ENCODE peak calls at places on chromosomes 4 and X, in six cellular contexts. One of them, this sample, is unnamed.

GRCh38 chrX:130120321-130120731 is 10.0 kb upstream of the ELF4 start:
- DNase-seq in heart left ventricle: peak
- DNase-seq in GM20000: peak
- DNase-seq in psoas muscle: no peak
- DNase-seq in heart right ventricle: peak
- DNase-seq in omental fat pad: no peak
- DNase-seq in this sample: peak

GRCh38 chr4:26140150-26140898 is 180.5 kb upstream of the RBPJ start:
- DNase-seq in psoas muscle: no peak
- DNase-seq in heart left ventricle: no peak
- DNase-seq in GM20000: no peak
- DNase-seq in omental fat pad: no peak
- DNase-seq in heart right ventricle: no peak
- DNase-seq in this sample: no peak

GRCh38 chr4:1406416-1406945 is at the start of gene NKX1-1:
- DNase-seq in omental fat pad: no peak
- DNase-seq in heart right ventricle: no peak
- DNase-seq in heart left ventricle: peak
- DNase-seq in GM20000: peak
- DNase-seq in psoas muscle: no peak
- DNase-seq in this sample: no peak

GRCh38 chr4:95549246-95550138 is 719 bp upstream of the UNC5C start:
- DNase-seq in heart right ventricle: peak
- DNase-seq in psoas muscle: peak
- DNase-seq in GM20000: peak
- DNase-seq in omental fat pad: no peak
- DNase-seq in heart left ventricle: peak
- DNase-seq in this sample: peak

GRCh38 chrX:7139202-7140081 is 8.1 kb upstream of the STS start:
- DNase-seq in GM20000: no peak
- DNase-seq in heart left ventricle: no peak
- DNase-seq in heart right ventricle: no peak
- DNase-seq in psoas muscle: no peak
- DNase-seq in omental fat pad: no peak
- DNase-seq in this sample: no peak

GRCh38 chrX:45749375-45749774 is 548.7 kb upstream of the DIPK2B start:
- DNase-seq in GM20000: no peak
- DNase-seq in psoas muscle: no peak
- DNase-seq in heart right ventricle: no peak
- DNase-seq in omental fat pad: no peak
- DNase-seq in heart left ventricle: no peak
- DNase-seq in this sample: no peak

GRCh38 chr4:128858875-128859696 is 49.6 kb downstream of the JADE1 start:
- DNase-seq in heart left ventricle: peak
- DNase-seq in psoas muscle: no peak
- DNase-seq in GM20000: no peak
- DNase-seq in heart right ventricle: peak
- DNase-seq in omental fat pad: no peak
- DNase-seq in this sample: no peak

GRCh38 chr4:2927016-2927695 is 36.0 kb downstream of the NOP14 start:
- DNase-seq in GM20000: no peak
- DNase-seq in psoas muscle: peak
- DNase-seq in omental fat pad: no peak
- DNase-seq in heart left ventricle: no peak
- DNase-seq in heart right ventricle: no peak
- DNase-seq in this sample: no peak

GRCh38 chr4:81802308-81802846 is 330.7 kb upstream of the RASGEF1B start:
- DNase-seq in GM20000: no peak
- DNase-seq in heart left ventricle: no peak
- DNase-seq in omental fat pad: no peak
- DNase-seq in heart right ventricle: no peak
- DNase-seq in psoas muscle: no peak
- DNase-seq in this sample: no peak

GRCh38 chr4:185945238-185945637 is 123.7 kb upstream of the TLR3 start:
- DNase-seq in GM20000: no peak
- DNase-seq in heart left ventricle: no peak
- DNase-seq in omental fat pad: no peak
- DNase-seq in heart right ventricle: no peak
- DNase-seq in psoas muscle: no peak
- DNase-seq in this sample: no peak

GRCh38 chrX:149510386-149510785 is 5.3 kb upstream of the IDS start:
- DNase-seq in GM20000: no peak
- DNase-seq in heart right ventricle: no peak
- DNase-seq in omental fat pad: no peak
- DNase-seq in heart left ventricle: no peak
- DNase-seq in psoas muscle: no peak
- DNase-seq in this sample: no peak
- TF ChIP-seq CTCF in GM20000: no peak
- TF ChIP-seq CTCF in heart right ventricle: no peak
- TF ChIP-seq CTCF in omental fat pad: no peak
- TF ChIP-seq CTCF in heart left ventricle: no peak
- TF ChIP-seq CTCF in psoas muscle: no peak
- TF ChIP-seq CTCF in this sample: no peak

DNA sequence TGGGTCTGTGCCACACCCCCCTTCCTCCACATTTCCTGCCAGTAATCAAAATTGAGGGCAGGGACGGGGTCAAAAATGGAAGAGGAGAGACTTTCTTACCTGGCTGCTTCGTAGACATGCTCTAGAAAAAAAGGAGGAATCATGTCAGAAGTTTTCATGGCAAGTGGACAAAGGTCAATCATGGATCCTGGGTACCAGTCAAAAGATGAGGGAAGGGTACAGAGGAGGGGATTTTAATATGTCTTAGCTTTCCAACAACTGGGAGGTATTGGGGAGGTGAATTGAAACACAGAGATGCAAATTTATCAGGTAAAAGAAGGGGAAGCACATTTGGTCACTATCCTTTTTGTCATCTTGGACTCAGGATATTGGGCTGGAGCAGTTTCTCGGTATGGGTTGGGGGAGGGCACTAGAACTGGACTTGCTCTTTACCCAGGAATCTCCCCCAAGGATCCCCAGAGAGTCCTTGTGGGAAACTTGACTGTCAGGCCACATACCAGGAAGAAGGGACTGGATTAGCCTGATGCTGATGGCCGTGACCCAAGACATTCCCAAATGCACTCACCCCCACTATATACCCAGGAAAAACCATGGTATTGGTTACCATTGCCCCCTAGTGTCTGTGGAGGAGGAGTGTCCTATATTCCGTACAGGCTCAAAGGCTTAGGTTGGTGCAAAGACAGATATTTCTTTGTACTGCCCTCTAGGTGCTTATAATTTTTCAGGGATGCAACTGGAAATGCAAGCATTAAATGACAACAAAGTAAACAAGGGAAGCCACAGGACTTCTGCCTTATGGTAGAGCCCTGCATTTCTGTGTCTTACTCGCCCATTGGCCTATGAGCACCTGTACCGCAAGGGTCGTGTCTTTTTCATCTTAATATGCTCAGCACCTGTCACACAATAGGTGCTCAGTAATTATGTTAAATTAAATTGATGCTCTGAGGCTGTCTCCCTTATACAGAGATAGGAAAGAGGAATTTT is 16.8 kb downstream of the VSIG4 start:
- DNase-seq in omental fat pad: no peak
- DNase-seq in GM20000: no peak
- DNase-seq in psoas muscle: no peak
- DNase-seq in heart right ventricle: no peak
- DNase-seq in heart left ventricle: no peak
- DNase-seq in this sample: no peak
- TF ChIP-seq CTCF in omental fat pad: no peak
- TF ChIP-seq CTCF in GM20000: peak
- TF ChIP-seq CTCF in psoas muscle: no peak
- TF ChIP-seq CTCF in heart right ventricle: no peak
- TF ChIP-seq CTCF in heart left ventricle: no peak
- TF ChIP-seq CTCF in this sample: no peak

DNA sequence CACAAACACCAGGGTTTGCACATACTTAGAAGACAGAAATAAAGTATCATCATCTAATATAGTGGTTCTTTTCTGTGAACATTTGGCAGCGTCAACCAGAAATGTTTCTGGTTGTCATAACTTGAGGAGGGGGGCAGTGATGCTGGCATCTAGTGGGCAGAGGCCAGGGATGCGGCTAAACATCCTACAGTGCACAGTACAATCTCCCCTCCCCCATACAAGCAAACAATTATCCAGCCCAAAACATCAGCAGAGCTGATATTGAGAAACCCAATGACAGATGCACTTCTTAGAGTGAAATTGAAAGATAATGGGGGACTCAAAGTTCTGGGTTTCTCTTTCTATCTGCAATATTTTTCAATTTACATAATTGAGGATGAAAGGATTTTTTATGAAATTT is 1.9 kb upstream of the EIF1AX start:
- DNase-seq in omental fat pad: no peak
- DNase-seq in psoas muscle: no peak
- DNase-seq in heart right ventricle: no peak
- DNase-seq in GM20000: no peak
- DNase-seq in heart left ventricle: no peak
- DNase-seq in this sample: no peak
- TF ChIP-seq CTCF in omental fat pad: no peak
- TF ChIP-seq CTCF in psoas muscle: no peak
- TF ChIP-seq CTCF in heart right ventricle: no peak
- TF ChIP-seq CTCF in GM20000: no peak
- TF ChIP-seq CTCF in heart left ventricle: no peak
- TF ChIP-seq CTCF in this sample: no peak

GRCh38 chr4:77990904-77991358 is 66.2 kb upstream of the FRAS1 start:
- DNase-seq in heart left ventricle: no peak
- DNase-seq in omental fat pad: no peak
- DNase-seq in heart right ventricle: no peak
- DNase-seq in psoas muscle: no peak
- DNase-seq in GM20000: no peak
- DNase-seq in this sample: no peak

GRCh38 chr4:77990456-77990855 is 66.7 kb upstream of the FRAS1 start:
- DNase-seq in heart right ventricle: no peak
- DNase-seq in psoas muscle: no peak
- DNase-seq in GM20000: no peak
- DNase-seq in heart left ventricle: no peak
- DNase-seq in omental fat pad: no peak
- DNase-seq in this sample: no peak

GRCh38 chr4:77989986-77990385 is 67.1 kb upstream of the FRAS1 start:
- DNase-seq in heart left ventricle: no peak
- DNase-seq in heart right ventricle: no peak
- DNase-seq in omental fat pad: no peak
- DNase-seq in psoas muscle: no peak
- DNase-seq in GM20000: no peak
- DNase-seq in this sample: no peak

GRCh38 chr4:77996076-77996475 is 61.0 kb upstream of the FRAS1 start:
- DNase-seq in heart left ventricle: no peak
- DNase-seq in heart right ventricle: no peak
- DNase-seq in GM20000: no peak
- DNase-seq in omental fat pad: no peak
- DNase-seq in psoas muscle: no peak
- DNase-seq in this sample: no peak

DNA sequence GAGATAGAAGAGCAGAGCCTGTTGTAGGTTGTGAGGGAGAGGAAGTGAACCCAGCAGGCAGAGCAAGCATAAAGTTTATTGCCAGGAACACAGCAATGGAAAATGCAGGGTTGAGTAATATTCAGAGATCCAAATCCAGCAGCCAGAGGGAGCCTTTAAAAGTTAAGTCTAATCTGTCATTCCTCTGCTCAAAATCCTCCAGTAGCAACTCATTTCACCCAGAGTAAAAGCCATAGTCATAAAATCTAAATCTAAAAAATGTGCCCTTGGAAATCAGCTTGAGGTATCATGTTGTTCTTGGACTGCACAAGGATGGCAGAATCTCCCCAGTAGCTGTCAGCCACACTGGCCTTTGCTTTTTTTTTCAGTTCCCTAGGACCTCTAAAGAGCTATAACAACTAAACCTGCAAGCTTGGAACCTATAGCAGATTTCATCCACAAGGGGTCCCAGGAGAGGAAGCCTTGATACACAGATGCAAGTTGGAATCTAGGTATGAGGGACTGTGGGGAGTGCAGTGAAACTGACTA is 62.9 kb upstream of the FRAS1 start:
- DNase-seq in GM20000: peak
- DNase-seq in omental fat pad: no peak
- DNase-seq in heart right ventricle: peak
- DNase-seq in psoas muscle: no peak
- DNase-seq in heart left ventricle: peak
- DNase-seq in this sample: peak
- TF ChIP-seq CTCF in GM20000: peak
- TF ChIP-seq CTCF in omental fat pad: no peak
- TF ChIP-seq CTCF in heart right ventricle: peak
- TF ChIP-seq CTCF in psoas muscle: peak
- TF ChIP-seq CTCF in heart left ventricle: peak
- TF ChIP-seq CTCF in this sample: no peak

GRCh38 chrX:4787971-4788370 is 1074.5 kb upstream of the PRKX start:
- DNase-seq in psoas muscle: no peak
- DNase-seq in heart right ventricle: no peak
- DNase-seq in omental fat pad: no peak
- DNase-seq in heart left ventricle: no peak
- DNase-seq in GM20000: no peak
- DNase-seq in this sample: no peak
- TF ChIP-seq CTCF in psoas muscle: no peak
- TF ChIP-seq CTCF in heart right ventricle: no peak
- TF ChIP-seq CTCF in omental fat pad: no peak
- TF ChIP-seq CTCF in heart left ventricle: no peak
- TF ChIP-seq CTCF in GM20000: no peak
- TF ChIP-seq CTCF in this sample: no peak

DNA sequence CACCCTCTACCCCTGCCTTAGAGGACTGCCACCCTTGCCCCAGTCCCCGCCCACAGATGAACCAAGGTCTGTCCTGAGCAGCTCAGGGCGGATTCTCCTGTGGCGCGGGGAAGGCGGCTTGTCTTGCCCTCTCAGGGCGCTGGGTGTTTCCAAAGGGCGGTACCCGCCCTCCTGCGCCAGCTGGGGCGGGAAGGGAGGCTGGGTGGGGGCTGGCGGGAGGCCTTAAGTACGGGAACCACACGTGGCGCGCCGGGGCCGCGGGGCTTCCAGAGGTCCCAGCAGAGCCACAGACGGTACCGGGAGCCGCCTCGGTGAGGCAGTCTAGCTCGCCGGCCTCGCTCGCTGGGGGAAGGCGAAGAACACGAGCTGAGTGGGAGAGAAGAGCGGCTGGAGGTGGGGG is 361.1 kb downstream of the MID1IP1 start:
- DNase-seq in heart right ventricle: no peak
- DNase-seq in GM20000: no peak
- DNase-seq in psoas muscle: peak
- DNase-seq in omental fat pad: no peak
- DNase-seq in heart left ventricle: no peak
- DNase-seq in this sample: peak
- TF ChIP-seq CTCF in heart right ventricle: peak
- TF ChIP-seq CTCF in GM20000: no peak
- TF ChIP-seq CTCF in psoas muscle: peak
- TF ChIP-seq CTCF in omental fat pad: no peak
- TF ChIP-seq CTCF in heart left ventricle: no peak
- TF ChIP-seq CTCF in this sample: peak

GRCh38 chrX:50941638-50942037 is 31.1 kb downstream of the BMP15 start:
- DNase-seq in psoas muscle: no peak
- DNase-seq in heart right ventricle: no peak
- DNase-seq in omental fat pad: no peak
- DNase-seq in GM20000: no peak
- DNase-seq in heart left ventricle: no peak
- DNase-seq in this sample: no peak
- TF ChIP-seq CTCF in psoas muscle: peak
- TF ChIP-seq CTCF in heart right ventricle: peak
- TF ChIP-seq CTCF in omental fat pad: no peak
- TF ChIP-seq CTCF in GM20000: peak
- TF ChIP-seq CTCF in heart left ventricle: no peak
- TF ChIP-seq CTCF in this sample: peak

GRCh38 chr4:177671845-177672244 is 229.6 kb upstream of the AGA start:
- DNase-seq in psoas muscle: no peak
- DNase-seq in heart left ventricle: no peak
- DNase-seq in omental fat pad: no peak
- DNase-seq in heart right ventricle: no peak
- DNase-seq in GM20000: no peak
- DNase-seq in this sample: no peak

GRCh38 chr4:177671387-177671786 is 229.2 kb upstream of the AGA start:
- DNase-seq in GM20000: no peak
- DNase-seq in omental fat pad: no peak
- DNase-seq in psoas muscle: no peak
- DNase-seq in heart left ventricle: no peak
- DNase-seq in heart right ventricle: no peak
- DNase-seq in this sample: no peak

GRCh38 chr4:177667687-177668086 is 225.4 kb upstream of the AGA start:
- DNase-seq in GM20000: no peak
- DNase-seq in psoas muscle: no peak
- DNase-seq in omental fat pad: no peak
- DNase-seq in heart right ventricle: no peak
- DNase-seq in heart left ventricle: no peak
- DNase-seq in this sample: no peak
- TF ChIP-seq CTCF in GM20000: no peak
- TF ChIP-seq CTCF in psoas muscle: no peak
- TF ChIP-seq CTCF in omental fat pad: no peak
- TF ChIP-seq CTCF in heart right ventricle: peak
- TF ChIP-seq CTCF in heart left ventricle: no peak
- TF ChIP-seq CTCF in this sample: peak

This sample was measured in GM13976.